ENCODE peak calls at places on chromosome 4, in ten cellular contexts. One of them, this sample, is unnamed.
A peak's percentile ranks its signal among the peaks of the same experiment; 100 is the strongest.

GRCh38 chr4:56958111-56958517 is 19.3 kb downstream of the NOA1 start:
- DNase-seq in pancreas: no peak
- DNase-seq in IMR-90: peak; percentile 100
- DNase-seq in lung: peak; percentile 74
- DNase-seq in endodermal cell: no peak
- DNase-seq in thoracic aorta: peak; percentile 79
- DNase-seq in spleen: no peak
- DNase-seq in AG04450: peak; percentile 96
- DNase-seq in neural progenitor cell: no peak
- DNase-seq in heart left ventricle: peak; percentile 80
- DNase-seq in this sample: peak; percentile 92

GRCh38 chr4:42750091-42750490 is 93.2 kb upstream of the ATP8A1 start:
- DNase-seq in pancreas: no peak
- DNase-seq in IMR-90: no peak
- DNase-seq in lung: no peak
- DNase-seq in endodermal cell: peak; percentile 52
- DNase-seq in thoracic aorta: no peak
- DNase-seq in spleen: no peak
- DNase-seq in AG04450: no peak
- DNase-seq in neural progenitor cell: no peak
- DNase-seq in heart left ventricle: peak; percentile 11
- DNase-seq in this sample: no peak

GRCh38 chr4:116016201-116016600 is 902.8 kb upstream of the NDST4 start:
- DNase-seq in pancreas: no peak
- DNase-seq in IMR-90: peak; percentile 44
- DNase-seq in lung: no peak
- DNase-seq in endodermal cell: no peak
- DNase-seq in thoracic aorta: no peak
- DNase-seq in spleen: no peak
- DNase-seq in AG04450: no peak
- DNase-seq in neural progenitor cell: no peak
- DNase-seq in heart left ventricle: peak; percentile 22
- DNase-seq in this sample: no peak

GRCh38 chr4:74598611-74599325 is 153.8 kb downstream of the AREG start:
- DNase-seq in pancreas: no peak
- DNase-seq in IMR-90: no peak
- DNase-seq in lung: no peak
- DNase-seq in endodermal cell: no peak
- DNase-seq in thoracic aorta: no peak
- DNase-seq in spleen: no peak
- DNase-seq in AG04450: no peak
- DNase-seq in neural progenitor cell: no peak
- DNase-seq in heart left ventricle: no peak
- DNase-seq in this sample: no peak

GRCh38 chr4:74661427-74662171 is 132.7 kb downstream of the BTC start:
- DNase-seq in pancreas: no peak
- DNase-seq in IMR-90: peak; percentile 35
- DNase-seq in lung: no peak
- DNase-seq in endodermal cell: no peak
- DNase-seq in thoracic aorta: no peak
- DNase-seq in spleen: no peak
- DNase-seq in AG04450: no peak
- DNase-seq in neural progenitor cell: no peak
- DNase-seq in heart left ventricle: no peak
- DNase-seq in this sample: no peak

GRCh38 chr4:70895405-70895804 is 6.8 kb upstream of the MOB1B start:
- DNase-seq in pancreas: no peak
- DNase-seq in IMR-90: no peak
- DNase-seq in lung: no peak
- DNase-seq in endodermal cell: no peak
- DNase-seq in thoracic aorta: no peak
- DNase-seq in spleen: no peak
- DNase-seq in AG04450: no peak
- DNase-seq in neural progenitor cell: no peak
- DNase-seq in heart left ventricle: peak; percentile 27
- DNase-seq in this sample: no peak

GRCh38 chr4:128823025-128823661 is 13.6 kb downstream of the JADE1 start:
- DNase-seq in pancreas: no peak
- DNase-seq in IMR-90: peak; percentile 98
- DNase-seq in lung: no peak
- DNase-seq in endodermal cell: no peak
- DNase-seq in thoracic aorta: no peak
- DNase-seq in spleen: no peak
- DNase-seq in AG04450: peak; percentile 86
- DNase-seq in neural progenitor cell: no peak
- DNase-seq in heart left ventricle: no peak
- DNase-seq in this sample: no peak

GRCh38 chr4:170089743-170090666 is at the start of gene AADAT:
- DNase-seq in pancreas: peak; percentile 86
- DNase-seq in IMR-90: peak; percentile 72
- DNase-seq in lung: peak; percentile 82
- DNase-seq in endodermal cell: peak; percentile 96
- DNase-seq in thoracic aorta: peak; percentile 7
- DNase-seq in spleen: peak; percentile 76
- DNase-seq in AG04450: peak; percentile 41
- DNase-seq in neural progenitor cell: peak; percentile 94
- DNase-seq in heart left ventricle: peak; percentile 75
- DNase-seq in this sample: peak; percentile 89

GRCh38 chr4:19806865-19807264 is 444.8 kb upstream of the SLIT2 start:
- DNase-seq in pancreas: no peak
- DNase-seq in IMR-90: peak; percentile 14
- DNase-seq in lung: no peak
- DNase-seq in endodermal cell: no peak
- DNase-seq in thoracic aorta: no peak
- DNase-seq in spleen: no peak
- DNase-seq in AG04450: no peak
- DNase-seq in neural progenitor cell: no peak
- DNase-seq in heart left ventricle: no peak
- DNase-seq in this sample: no peak

GRCh38 chr4:142549726-142550463 is 296.2 kb downstream of the INPP4B start:
- DNase-seq in pancreas: no peak
- DNase-seq in IMR-90: peak; percentile 81
- DNase-seq in lung: no peak
- DNase-seq in endodermal cell: no peak
- DNase-seq in thoracic aorta: no peak
- DNase-seq in spleen: no peak
- DNase-seq in AG04450: peak; percentile 23
- DNase-seq in neural progenitor cell: no peak
- DNase-seq in heart left ventricle: no peak
- DNase-seq in this sample: no peak

GRCh38 chr4:88029556-88029955 is 22.1 kb downstream of the PKD2 start:
- DNase-seq in pancreas: no peak
- DNase-seq in IMR-90: peak; percentile 33
- DNase-seq in lung: no peak
- DNase-seq in endodermal cell: no peak
- DNase-seq in thoracic aorta: no peak
- DNase-seq in spleen: no peak
- DNase-seq in AG04450: no peak
- DNase-seq in neural progenitor cell: no peak
- DNase-seq in heart left ventricle: no peak
- DNase-seq in this sample: no peak

GRCh38 chr4:53889335-53890084 is 174.9 kb downstream of the CHIC2 start:
- DNase-seq in pancreas: no peak
- DNase-seq in IMR-90: peak; percentile 76
- DNase-seq in lung: no peak
- DNase-seq in endodermal cell: no peak
- DNase-seq in thoracic aorta: no peak
- DNase-seq in spleen: no peak
- DNase-seq in AG04450: peak; percentile 72
- DNase-seq in neural progenitor cell: no peak
- DNase-seq in heart left ventricle: no peak
- DNase-seq in this sample: no peak

GRCh38 chr4:41976775-41977516 is 4.6 kb upstream of the DCAF4L1 start:
- DNase-seq in pancreas: no peak
- DNase-seq in IMR-90: peak; percentile 2
- DNase-seq in lung: no peak
- DNase-seq in endodermal cell: no peak
- DNase-seq in thoracic aorta: no peak
- DNase-seq in spleen: no peak
- DNase-seq in AG04450: no peak
- DNase-seq in neural progenitor cell: no peak
- DNase-seq in heart left ventricle: no peak
- DNase-seq in this sample: no peak

GRCh38 chr4:185774815-185775684 is 36.9 kb downstream of the SORBS2 start:
- DNase-seq in pancreas: no peak
- DNase-seq in IMR-90: peak; percentile 74
- DNase-seq in lung: peak; percentile 50
- DNase-seq in endodermal cell: no peak
- DNase-seq in thoracic aorta: peak; percentile 8
- DNase-seq in spleen: no peak
- DNase-seq in AG04450: peak; percentile 23
- DNase-seq in neural progenitor cell: peak; percentile 26
- DNase-seq in heart left ventricle: peak; percentile 45
- DNase-seq in this sample: no peak

GRCh38 chr4:83686166-83686565 is 150.3 kb downstream of the GPAT3 start:
- DNase-seq in pancreas: no peak
- DNase-seq in IMR-90: peak; percentile 22
- DNase-seq in lung: no peak
- DNase-seq in endodermal cell: no peak
- DNase-seq in thoracic aorta: no peak
- DNase-seq in spleen: no peak
- DNase-seq in AG04450: no peak
- DNase-seq in neural progenitor cell: no peak
- DNase-seq in heart left ventricle: no peak
- DNase-seq in this sample: no peak

GRCh38 chr4:168852387-168852786 is 157.7 kb downstream of the CBR4 start:
- DNase-seq in pancreas: no peak
- DNase-seq in IMR-90: no peak
- DNase-seq in lung: no peak
- DNase-seq in endodermal cell: no peak
- DNase-seq in thoracic aorta: no peak
- DNase-seq in spleen: no peak
- DNase-seq in AG04450: no peak
- DNase-seq in neural progenitor cell: no peak
- DNase-seq in heart left ventricle: no peak
- DNase-seq in this sample: no peak

GRCh38 chr4:168854216-168854921 is 155.7 kb downstream of the CBR4 start:
- DNase-seq in pancreas: no peak
- DNase-seq in IMR-90: no peak
- DNase-seq in lung: no peak
- DNase-seq in endodermal cell: no peak
- DNase-seq in thoracic aorta: no peak
- DNase-seq in spleen: no peak
- DNase-seq in AG04450: no peak
- DNase-seq in neural progenitor cell: no peak
- DNase-seq in heart left ventricle: peak; percentile 21
- DNase-seq in this sample: peak; percentile 30

GRCh38 chr4:168850016-168850415 is 160.0 kb downstream of the CBR4 start:
- DNase-seq in pancreas: no peak
- DNase-seq in IMR-90: no peak
- DNase-seq in lung: no peak
- DNase-seq in endodermal cell: no peak
- DNase-seq in thoracic aorta: no peak
- DNase-seq in spleen: no peak
- DNase-seq in AG04450: no peak
- DNase-seq in neural progenitor cell: no peak
- DNase-seq in heart left ventricle: no peak
- DNase-seq in this sample: no peak

GRCh38 chr4:168853770-168854169 is 156.3 kb downstream of the CBR4 start:
- DNase-seq in pancreas: no peak
- DNase-seq in IMR-90: no peak
- DNase-seq in lung: no peak
- DNase-seq in endodermal cell: no peak
- DNase-seq in thoracic aorta: no peak
- DNase-seq in spleen: no peak
- DNase-seq in AG04450: no peak
- DNase-seq in neural progenitor cell: no peak
- DNase-seq in heart left ventricle: no peak
- DNase-seq in this sample: no peak

GRCh38 chr4:168852933-168853713 is 156.9 kb downstream of the CBR4 start:
- DNase-seq in pancreas: no peak
- DNase-seq in IMR-90: no peak
- DNase-seq in lung: no peak
- DNase-seq in endodermal cell: no peak
- DNase-seq in thoracic aorta: no peak
- DNase-seq in spleen: no peak
- DNase-seq in AG04450: no peak
- DNase-seq in neural progenitor cell: no peak
- DNase-seq in heart left ventricle: no peak
- DNase-seq in this sample: no peak
- H3K9me3 ChIP-seq in pancreas: no peaks in the 10 kb centered on the region
- H3K9me3 ChIP-seq in IMR-90: peaks cover 5% of the 10 kb centered on the region
- H3K9me3 ChIP-seq in lung: no peaks in the 10 kb centered on the region
- H3K9me3 ChIP-seq in endodermal cell: no peaks in the 10 kb centered on the region
- H3K9me3 ChIP-seq in thoracic aorta: no peaks in the 10 kb centered on the region
- H3K9me3 ChIP-seq in spleen: no peaks in the 10 kb centered on the region
- H3K9me3 ChIP-seq in AG04450: no peaks in the 10 kb centered on the region
- H3K9me3 ChIP-seq in neural progenitor cell: no peaks in the 10 kb centered on the region
- H3K9me3 ChIP-seq in heart left ventricle: no peaks in the 10 kb centered on the region
- H3K9me3 ChIP-seq in this sample: no peaks in the 10 kb centered on the region

GRCh38 chr4:40264995-40265909 is 68.4 kb downstream of the RHOH start:
- DNase-seq in pancreas: no peak
- DNase-seq in IMR-90: no peak
- DNase-seq in lung: no peak
- DNase-seq in endodermal cell: peak; percentile 68
- DNase-seq in thoracic aorta: no peak
- DNase-seq in spleen: peak; percentile 82
- DNase-seq in AG04450: no peak
- DNase-seq in neural progenitor cell: peak; percentile 15
- DNase-seq in heart left ventricle: peak; percentile 8
- DNase-seq in this sample: no peak
- H3K27ac ChIP-seq in pancreas: no peak overlapping the region
- H3K27ac ChIP-seq in IMR-90: no peak overlapping the region
- H3K27ac ChIP-seq in lung: no peak overlapping the region
- H3K27ac ChIP-seq in endodermal cell: peak overlapping the region; percentile 74
- H3K27ac ChIP-seq in thoracic aorta: no peak overlapping the region
- H3K27ac ChIP-seq in spleen: peak overlapping the region; percentile 77
- H3K27ac ChIP-seq in AG04450: peak overlapping the region; percentile 2
- H3K27ac ChIP-seq in neural progenitor cell: no peak overlapping the region
- H3K27ac ChIP-seq in heart left ventricle: no peak overlapping the region
- H3K27ac ChIP-seq in this sample: no peak overlapping the region

GRCh38 chr4:73069338-73070071 is at the start of gene COX18:
- DNase-seq in pancreas: peak; percentile 99
- DNase-seq in IMR-90: peak; percentile 99
- DNase-seq in lung: peak; percentile 98
- DNase-seq in endodermal cell: peak; percentile 98
- DNase-seq in thoracic aorta: peak; percentile 91
- DNase-seq in spleen: peak; percentile 99
- DNase-seq in AG04450: peak; percentile 98
- DNase-seq in neural progenitor cell: peak; percentile 97
- DNase-seq in heart left ventricle: peak; percentile 97
- DNase-seq in this sample: peak; percentile 97
- TF ChIP-seq CTCF in pancreas: no peak
- TF ChIP-seq CTCF in IMR-90: no peak
- TF ChIP-seq CTCF in lung: no peak
- TF ChIP-seq CTCF in endodermal cell: peak; percentile 23
- TF ChIP-seq CTCF in thoracic aorta: no peak
- TF ChIP-seq CTCF in spleen: no peak
- TF ChIP-seq CTCF in AG04450: no peak
- TF ChIP-seq CTCF in neural progenitor cell: peak; percentile 10
- TF ChIP-seq CTCF in heart left ventricle: no peak
- TF ChIP-seq CTCF in this sample: no peak

DNA sequence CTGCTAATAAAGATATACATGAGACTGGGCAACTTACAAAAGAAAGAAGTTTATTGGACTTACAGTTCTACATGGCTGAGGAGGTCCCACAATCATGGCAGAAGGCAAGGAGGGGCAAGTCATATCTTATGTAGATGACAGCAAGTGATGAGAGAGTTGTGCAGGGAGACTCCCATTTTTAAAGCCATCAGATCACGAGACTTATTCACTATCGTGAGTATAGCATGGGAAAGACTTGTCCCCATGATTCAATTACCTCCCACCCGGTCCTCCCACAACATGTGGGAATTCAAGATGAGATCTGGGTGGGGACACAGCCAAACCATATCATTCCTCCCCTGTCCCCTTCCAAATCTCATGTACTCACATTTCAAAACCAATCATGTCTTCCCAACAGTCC is 50.9 kb upstream of the GRID2 start:
- DNase-seq in pancreas: no peak
- DNase-seq in IMR-90: no peak
- DNase-seq in lung: no peak
- DNase-seq in endodermal cell: no peak
- DNase-seq in thoracic aorta: no peak
- DNase-seq in spleen: no peak
- DNase-seq in AG04450: no peak
- DNase-seq in neural progenitor cell: no peak
- DNase-seq in heart left ventricle: no peak
- DNase-seq in this sample: no peak
- H3K9me3 ChIP-seq in pancreas: no peaks in the 10 kb centered on the region
- H3K9me3 ChIP-seq in IMR-90: peaks cover 2% of the 10 kb centered on the region
- H3K9me3 ChIP-seq in lung: no peaks in the 10 kb centered on the region
- H3K9me3 ChIP-seq in endodermal cell: peaks cover 43% of the 10 kb centered on the region
- H3K9me3 ChIP-seq in thoracic aorta: peaks cover 4% of the 10 kb centered on the region
- H3K9me3 ChIP-seq in spleen: peaks cover 36% of the 10 kb centered on the region
- H3K9me3 ChIP-seq in AG04450: peaks cover 4% of the 10 kb centered on the region
- H3K9me3 ChIP-seq in neural progenitor cell: no peaks in the 10 kb centered on the region
- H3K9me3 ChIP-seq in heart left ventricle: peaks cover 23% of the 10 kb centered on the region
- H3K9me3 ChIP-seq in this sample: peaks cover 11% of the 10 kb centered on the region